ENCODE peak calls at places on chromosome 15, in eight cellular contexts. I is OCI-LY7, Q is HFF-Myc, S is AG04450, R is adrenal gland, V is AG04449, K is cardiac fibroblast, E is H7. P is an unnamed sample.

GRCh38 chr15:32844118-32844711 is 126.4 kb downstream of the GREM1 start:
- DNase-seq in E (peak; percentile 46), R (no peak), V (no peak), K (peak; percentile 75), S (no peak), I (peak; percentile 61), Q (no peak), P (no peak)

GRCh38 chr15:52658955-52659354 is 20.2 kb downstream of the ATOSA start:
- DNase-seq in K (no peak), S (no peak), E (no peak), V (no peak), Q (no peak), R (no peak), I (no peak), P (no peak)

GRCh38 chr15:97915261-97915660 is 45.2 kb upstream of the ARRDC4 start:
- DNase-seq in Q (no peak), R (no peak), K (no peak), E (no peak), I (no peak), V (no peak), S (no peak), P (no peak)

GRCh38 chr15:26029146-26029545 is 166.0 kb upstream of the ATP10A start:
- DNase-seq in K (no peak), Q (no peak), V (no peak), E (no peak), S (no peak), R (no peak), I (no peak), P (no peak)

GRCh38 chr15:25402342-25402741 is 36.5 kb downstream of the UBE3A start:
- DNase-seq in R (no peak), E (no peak), Q (no peak), I (no peak), K (no peak), V (no peak), S (no peak), P (no peak)

GRCh38 chr15:28123408-28124023 is 24.4 kb upstream of the OCA2 start:
- DNase-seq in R (peak; percentile 77), K (peak; percentile 80), E (peak; percentile 92), Q (peak; percentile 46), I (peak; percentile 60), S (peak; percentile 33), V (no peak), P (no peak)

GRCh38 chr15:52642386-52643361 is 36.5 kb downstream of the ATOSA start:
- DNase-seq in Q (peak; percentile 16), I (no peak), R (no peak), S (peak; percentile 27), K (peak; percentile 63), E (no peak), V (peak; percentile 57), P (peak; percentile 23)

GRCh38 chr15:23447107-23447500 is at the start of gene GOLGA6L2:
- DNase-seq in E (no peak), I (peak; percentile 8), V (no peak), R (peak; percentile 77), K (no peak), S (no peak), Q (no peak), P (no peak)

GRCh38 chr15:85030301-85031049 is 48.8 kb downstream of the PDE8A start:
- DNase-seq in K (peak; percentile 56), R (peak; percentile 34), V (no peak), E (no peak), S (no peak), I (no peak), Q (no peak), P (no peak)

GRCh38 chr15:61906961-61907752 is 153.1 kb downstream of the VPS13C start:
- DNase-seq in R (no peak), E (no peak), V (no peak), S (no peak), I (no peak), K (no peak), Q (no peak), P (no peak)

GRCh38 chr15:94524565-94524964 is 293.2 kb downstream of the MCTP2 start:
- DNase-seq in K (no peak), S (no peak), I (no peak), R (no peak), E (no peak), V (no peak), Q (no peak), P (no peak)

GRCh38 chr15:79240036-79240435 is 42.5 kb upstream of the ANKRD34C start:
- DNase-seq in E (no peak), K (no peak), Q (no peak), S (no peak), I (no peak), R (no peak), V (no peak), P (no peak)

GRCh38 chr15:37289109-37289765 is 188.9 kb upstream of the MEIS2 start:
- DNase-seq in V (no peak), E (peak; percentile 16), K (peak; percentile 27), R (no peak), I (peak; percentile 1), S (no peak), Q (peak; percentile 11), P (no peak)

GRCh38 chr15:61479601-61480000 is 250.5 kb upstream of the RORA start:
- DNase-seq in S (no peak), I (no peak), Q (no peak), V (no peak), E (no peak), K (peak; percentile 45), R (no peak), P (no peak)

GRCh38 chr15:74716647-74717046 is 8.7 kb downstream of the CYP1A1 start:
- DNase-seq in V (no peak), S (no peak), E (no peak), R (no peak), Q (no peak), K (no peak), I (no peak), P (no peak)

GRCh38 chr15:56969265-56969895 is 50.9 kb downstream of the TCF12 start:
- DNase-seq in E (no peak), Q (no peak), R (no peak), I (no peak), K (no peak), S (no peak), V (no peak), P (no peak)

GRCh38 chr15:47184003-47184404 is 533.3 kb upstream of the SEMA6D start:
- DNase-seq in R (no peak), V (no peak), I (no peak), K (no peak), Q (no peak), S (no peak), E (peak; percentile 69), P (no peak)

GRCh38 chr15:47184405-47185221 is 532.7 kb upstream of the SEMA6D start:
- DNase-seq in S (no peak), K (peak; percentile 27), E (peak; percentile 69), Q (no peak), V (no peak), R (no peak), I (no peak), P (no peak)

GRCh38 chr15:47186071-47186470 is 531.2 kb upstream of the SEMA6D start:
- DNase-seq in K (no peak), R (no peak), E (no peak), V (no peak), Q (no peak), I (no peak), S (no peak), P (no peak)

GRCh38 chr15:47182818-47183217 is 534.5 kb upstream of the SEMA6D start:
- DNase-seq in E (no peak), R (no peak), K (no peak), Q (no peak), I (no peak), S (no peak), V (no peak), P (no peak)

GRCh38 chr15:47185222-47185800 is 532.0 kb upstream of the SEMA6D start:
- DNase-seq in R (no peak), I (no peak), V (no peak), K (peak; percentile 8), Q (no peak), S (no peak), E (peak; percentile 14), P (no peak)
- H3K4me3 ChIP-seq in R (no peak overlapping the region), I (no peak overlapping the region), V (peak overlapping the region; percentile 45), K (no peak overlapping the region), Q (peak overlapping the region; percentile 43), S (peak overlapping the region; percentile 46), E (peak overlapping the region; percentile 51), P (no peak overlapping the region)

GRCh38 chr15:70475439-70475781 is 287.9 kb downstream of the UACA start:
- DNase-seq in V (no peak), R (no peak), E (no peak), I (no peak), Q (no peak), K (no peak), S (no peak), P (no peak)
- H3K4me3 ChIP-seq in V (no peak overlapping the region), R (no peak overlapping the region), E (no peak overlapping the region), I (no peak overlapping the region), Q (no peak overlapping the region), K (no peak overlapping the region), S (peak overlapping the region; percentile 31), P (peak overlapping the region; percentile 19)

GRCh38 chr15:40014390-40014789 is 24.6 kb downstream of the SRP14 start:
- DNase-seq in K (no peak), Q (no peak), S (no peak), R (no peak), E (no peak), V (no peak), I (no peak), P (no peak)

GRCh38 chr15:40008061-40008460 is 30.9 kb downstream of the SRP14 start:
- DNase-seq in I (no peak), K (no peak), V (no peak), Q (no peak), R (no peak), E (no peak), S (no peak), P (peak; percentile 16)

GRCh38 chr15:40011303-40011702 is 27.7 kb downstream of the SRP14 start:
- DNase-seq in Q (no peak), K (no peak), R (no peak), S (no peak), E (no peak), I (no peak), V (no peak), P (no peak)

GRCh38 chr15:40006646-40007045 is 32.3 kb downstream of the SRP14 start:
- DNase-seq in Q (no peak), V (peak; percentile 58), S (peak; percentile 67), R (no peak), I (no peak), K (peak; percentile 77), E (no peak), P (peak; percentile 78)

GRCh38 chr15:40010681-40011080 is 28.3 kb downstream of the SRP14 start:
- DNase-seq in S (peak; percentile 23), R (no peak), Q (no peak), I (no peak), V (no peak), K (peak; percentile 68), E (no peak), P (peak; percentile 82)
- H3K4me3 ChIP-seq in S (no peak overlapping the region), R (no peak overlapping the region), Q (no peak overlapping the region), I (no peak overlapping the region), V (no peak overlapping the region), K (no peak overlapping the region), E (no peak overlapping the region), P (no peak overlapping the region)

DNA sequence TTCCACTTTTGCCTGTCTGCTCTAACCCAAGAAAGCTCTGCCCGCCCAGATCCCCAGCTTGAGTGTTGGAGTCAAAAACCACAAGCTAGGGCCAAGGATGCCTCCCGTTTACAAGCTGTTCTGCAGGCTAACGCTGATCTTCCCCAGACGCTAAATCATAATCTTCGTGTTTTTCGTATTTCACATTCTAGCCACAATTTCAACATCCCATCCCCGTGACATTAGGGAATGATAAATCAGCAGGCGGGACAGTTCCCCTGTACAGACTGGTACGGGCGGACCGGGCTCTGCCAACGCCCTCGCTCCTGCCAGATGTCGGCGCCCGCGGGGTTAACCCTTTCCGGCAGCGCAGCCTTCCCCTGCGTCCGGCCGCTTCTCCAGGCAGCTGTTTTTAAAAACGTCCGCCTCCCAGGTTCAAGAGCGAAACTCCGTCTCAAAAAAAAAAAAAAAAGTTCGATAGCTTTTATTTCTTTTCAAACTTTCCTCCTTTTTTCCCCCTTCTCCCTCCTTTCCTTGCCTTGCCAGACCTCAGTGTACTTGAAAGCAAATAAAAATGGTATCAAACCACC is 81.0 kb upstream of the BNC1 start:
- DNase-seq in Q (peak; percentile 49), E (peak; percentile 73), I (no peak), K (peak; percentile 66), R (no peak), V (peak; percentile 49), S (no peak), P (peak; percentile 77)
- H3K4me3 ChIP-seq in Q (peak overlapping the region; percentile 42), E (peak overlapping the region; percentile 25), I (no peak overlapping the region), K (peak overlapping the region; percentile 44), R (no peak overlapping the region), V (peak overlapping the region; percentile 57), S (peak overlapping the region; percentile 46), P (peak overlapping the region; percentile 45)

P was measured in AG09309.